ENCODE peak calls at places on chromosome 18, in five cellular contexts. U is GM10248; G is activated CD4-positive, alpha-beta T cell treated with anti-CD3 and anti-CD28 coated beads, Interleukin-2, amount 10 ng/mL, durations not matched to agents 7 days and 5 days; O is right cardiac atrium; I is fibroblast of pulmonary artery. D is an unnamed sample.

GRCh38 chr18:13543144-13543543 is 183.2 kb downstream of the FAM210A start:
- DNase-seq in U (no peak), G (no peak), O (no peak), I (no peak), D (no peak)

GRCh38 chr18:79847606-79848293 is 50.0 kb downstream of the KCNG2 start:
- DNase-seq in U (peak), G (no peak), O (no peak), I (no peak), D (no peak)

GRCh38 chr18:60196818-60197217 is 175.8 kb downstream of the MC4R start:
- DNase-seq in U (no peak), G (no peak), O (no peak), I (no peak), D (no peak)

GRCh38 chr18:7071600-7071999 is 46.0 kb downstream of the LAMA1 start:
- DNase-seq in U (no peak), G (no peak), O (no peak), I (no peak), D (no peak)

GRCh38 chr18:26574958-26575864 is 26.9 kb upstream of the KCTD1 start:
- DNase-seq in U (peak), G (peak), O (peak), I (peak), D (peak)

GRCh38 chr18:56900195-56901094 is 246.4 kb upstream of the BOD1L2 start:
- DNase-seq in U (no peak), G (no peak), O (no peak), I (no peak), D (no peak)

GRCh38 chr18:2573408-2573807 is 2.1 kb downstream of the NDC80 start:
- DNase-seq in U (no peak), G (no peak), O (no peak), I (no peak), D (no peak)

GRCh38 chr18:9066817-9067306 is 35.6 kb upstream of the NDUFV2 start:
- DNase-seq in U (peak), G (no peak), O (no peak), I (no peak), D (no peak)

GRCh38 chr18:36505701-36506100 is 208.2 kb downstream of the FHOD3 start:
- DNase-seq in U (no peak), G (no peak), O (no peak), I (no peak), D (no peak)

GRCh38 chr18:30489890-30490643 is 552.5 kb downstream of the DSC3 start:
- DNase-seq in U (no peak), G (no peak), O (no peak), I (no peak), D (no peak)

GRCh38 chr18:24539866-24540604 is 79.6 kb downstream of the HRH4 start:
- DNase-seq in U (no peak), G (no peak), O (no peak), I (no peak), D (no peak)

GRCh38 chr18:36335476-36336279 is 38.2 kb downstream of the FHOD3 start:
- DNase-seq in U (no peak), G (no peak), O (no peak), I (no peak), D (no peak)

GRCh38 chr18:62637403-62637802 is 77.9 kb upstream of the PHLPP1 start:
- DNase-seq in U (no peak), G (no peak), O (no peak), I (no peak), D (no peak)

GRCh38 chr18:73688851-73689659 is 458.6 kb downstream of the FBXO15 start:
- DNase-seq in U (no peak), G (no peak), O (no peak), I (peak), D (no peak)

GRCh38 chr18:77155031-77155430 is 22.4 kb upstream of the MBP start:
- DNase-seq in U (no peak), G (no peak), O (no peak), I (no peak), D (no peak)

GRCh38 chr18:75931079-75931478 is 503.6 kb upstream of the SMIM21 start:
- DNase-seq in U (no peak), G (no peak), O (no peak), I (no peak), D (no peak)

GRCh38 chr18:2818281-2818680 is 28.5 kb upstream of the EMILIN2 start:
- DNase-seq in U (no peak), G (no peak), O (no peak), I (no peak), D (no peak)

GRCh38 chr18:57915241-57915640 is 112.1 kb upstream of the ATP8B1 start:
- DNase-seq in U (no peak), G (no peak), O (no peak), I (no peak), D (no peak)

GRCh38 chr18:685438-685837 is 27.0 kb downstream of the ENOSF1 start:
- DNase-seq in U (no peak), G (no peak), O (no peak), I (no peak), D (no peak)

GRCh38 chr18:9951022-9951859 is 37.4 kb downstream of the VAPA start:
- DNase-seq in U (peak), G (peak), O (no peak), I (peak), D (peak)

GRCh38 chr18:48803951-48804855 is 146.6 kb downstream of the SMAD7 start:
- DNase-seq in U (no peak), G (no peak), O (no peak), I (no peak), D (no peak)

GRCh38 chr18:267380-267687 is 513 bp downstream of the THOC1 start:
- DNase-seq in U (no peak), G (no peak), O (no peak), I (no peak), D (no peak)

GRCh38 chr18:63820694-63821093 is 45.5 kb downstream of the SERPINB7 start:
- DNase-seq in U (no peak), G (no peak), O (no peak), I (no peak), D (no peak)

D was measured in substantia nigra.